ENCODE peak calls at places on chromosome 5, in ten cellular contexts. Y is tibial nerve, J is uterus, K is sigmoid colon, A is right lobe of liver, T is ovary, Z is heart left ventricle, F is endothelial cell of umbilical vein, E is K562, X is testis. G is an unnamed sample.

GRCh38 chr5:108417166-108417670 is 35.3 kb upstream of the FBXL17 start:
- DNase-seq in Y (no peak), J (no peak), K (no peak), A (no peak), T (no peak), Z (no peak), F (no peak), E (no peak), X (no peak), G (no peak)

GRCh38 chr5:25009063-25009462 is 364.3 kb upstream of the CDH10 start:
- DNase-seq in Y (no peak), J (no peak), K (no peak), A (no peak), T (no peak), Z (no peak), F (no peak), E (no peak), X (no peak), G (no peak)

GRCh38 chr5:129904102-129904666 is at the start of gene CHSY3:
- DNase-seq in Y (peak), J (peak), K (peak), A (peak), T (peak), Z (peak), F (peak), E (peak), X (peak), G (peak)

GRCh38 chr5:159515909-159516415 is 185.7 kb upstream of the IL12B start:
- DNase-seq in Y (no peak), J (peak), K (no peak), A (peak), T (peak), Z (no peak), F (peak), E (peak), X (peak), G (peak)

GRCh38 chr5:96344678-96345612 is 88.1 kb downstream of the PCSK1 start:
- DNase-seq in Y (no peak), J (no peak), K (no peak), A (no peak), T (no peak), Z (peak), F (peak), E (peak), X (peak), G (no peak)

GRCh38 chr5:115855959-115856358 is 14.2 kb downstream of the AP3S1 start:
- DNase-seq in Y (no peak), J (no peak), K (no peak), A (no peak), T (no peak), Z (no peak), F (no peak), E (no peak), X (no peak), G (no peak)

GRCh38 chr5:146667633-146668032 is 151.6 kb upstream of the GPR151 start:
- DNase-seq in Y (no peak), J (no peak), K (no peak), A (no peak), T (no peak), Z (no peak), F (peak), E (no peak), X (no peak), G (peak)

GRCh38 chr5:131957721-131958483 is 12.4 kb upstream of the MEIKIN start:
- DNase-seq in Y (no peak), J (no peak), K (no peak), A (no peak), T (no peak), Z (no peak), F (no peak), E (no peak), X (no peak), G (no peak)

GRCh38 chr5:3517331-3517730 is 78.3 kb upstream of the IRX1 start:
- DNase-seq in Y (no peak), J (no peak), K (no peak), A (no peak), T (no peak), Z (no peak), F (no peak), E (no peak), X (no peak), G (no peak)

GRCh38 chr5:171852255-171852681 is 66.7 kb downstream of the SMIM23 start:
- DNase-seq in Y (no peak), J (no peak), K (no peak), A (no peak), T (no peak), Z (no peak), F (no peak), E (peak), X (peak), G (no peak)

GRCh38 chr5:92548351-92548750 is 1032.7 kb downstream of the NR2F1-AS1 start:
- DNase-seq in Y (no peak), J (no peak), K (no peak), A (no peak), T (no peak), Z (no peak), F (no peak), E (no peak), X (no peak), G (no peak)

GRCh38 chr5:129945031-129945430 is 40.8 kb downstream of the CHSY3 start:
- DNase-seq in Y (no peak), J (no peak), K (no peak), A (no peak), T (no peak), Z (no peak), F (no peak), E (no peak), X (no peak), G (no peak)

GRCh38 chr5:169696621-169697517 is 59.8 kb downstream of the DOCK2 start:
- DNase-seq in Y (no peak), J (no peak), K (no peak), A (no peak), T (no peak), Z (no peak), F (peak), E (no peak), X (no peak), G (no peak)

GRCh38 chr5:175889910-175890684 is 18.7 kb downstream of the CPLX2 start:
- DNase-seq in Y (no peak), J (no peak), K (peak), A (peak), T (no peak), Z (no peak), F (no peak), E (no peak), X (no peak), G (peak)

GRCh38 chr5:168946363-168946762 is 354.6 kb downstream of the SLIT3 start:
- DNase-seq in Y (no peak), J (no peak), K (no peak), A (no peak), T (no peak), Z (no peak), F (no peak), E (no peak), X (no peak), G (no peak)

GRCh38 chr5:135697251-135697958 is 118.6 kb upstream of the CXCL14 start:
- DNase-seq in Y (no peak), J (no peak), K (no peak), A (no peak), T (no peak), Z (no peak), F (no peak), E (no peak), X (no peak), G (no peak)

GRCh38 chr5:150144211-150144801 is 11.3 kb downstream of the PDGFRB start:
- DNase-seq in Y (no peak), J (peak), K (peak), A (no peak), T (peak), Z (peak), F (no peak), E (peak), X (peak), G (no peak)

GRCh38 chr5:56852228-56853000 is 37.1 kb downstream of the MAP3K1 start:
- DNase-seq in Y (no peak), J (no peak), K (no peak), A (no peak), T (no peak), Z (no peak), F (no peak), E (no peak), X (no peak), G (no peak)

GRCh38 chr5:84381501-84382362 is 2.9 kb downstream of the EDIL3 start:
- DNase-seq in Y (no peak), J (no peak), K (no peak), A (no peak), T (no peak), Z (no peak), F (peak), E (no peak), X (no peak), G (no peak)

GRCh38 chr5:38134750-38135330 is 123.5 kb upstream of the EGFLAM start:
- DNase-seq in Y (no peak), J (no peak), K (no peak), A (no peak), T (no peak), Z (no peak), F (no peak), E (no peak), X (no peak), G (no peak)

GRCh38 chr5:95892784-95893354 is 68.8 kb downstream of the ELL2 start:
- DNase-seq in Y (no peak), J (no peak), K (no peak), A (peak), T (no peak), Z (no peak), F (peak), E (peak), X (peak), G (no peak)

GRCh38 chr5:143757116-143757515 is 54.8 kb upstream of the HMHB1 start:
- DNase-seq in Y (no peak), J (no peak), K (no peak), A (no peak), T (no peak), Z (no peak), F (no peak), E (no peak), X (no peak), G (no peak)

GRCh38 chr5:147782053-147783028 is at the start of gene JAKMIP2:
- DNase-seq in Y (peak), J (peak), K (peak), A (peak), T (peak), Z (peak), F (no peak), E (peak), X (peak), G (peak)

GRCh38 chr5:150411245-150411979 is 1.3 kb downstream of the CD74 start:
- DNase-seq in Y (peak), J (no peak), K (no peak), A (no peak), T (no peak), Z (peak), F (no peak), E (no peak), X (peak), G (no peak)

GRCh38 chr5:56649569-56649968 is 165.8 kb upstream of the MAP3K1 start:
- DNase-seq in Y (no peak), J (no peak), K (no peak), A (no peak), T (no peak), Z (peak), F (no peak), E (no peak), X (no peak), G (no peak)

GRCh38 chr5:90279091-90279490 is 130.5 kb downstream of the CETN3 start:
- DNase-seq in Y (no peak), J (no peak), K (no peak), A (no peak), T (no peak), Z (no peak), F (no peak), E (no peak), X (no peak), G (no peak)

GRCh38 chr5:17000296-17000939 is 64.3 kb upstream of the MYO10 start:
- DNase-seq in Y (no peak), J (no peak), K (no peak), A (no peak), T (no peak), Z (no peak), F (peak), E (no peak), X (no peak), G (peak)

GRCh38 chr5:133242221-133242835 is 190.5 kb downstream of the HSPA4 start:
- DNase-seq in Y (no peak), J (no peak), K (no peak), A (no peak), T (no peak), Z (no peak), F (no peak), E (no peak), X (no peak), G (no peak)

GRCh38 chr5:133243196-133243595 is 191.4 kb downstream of the HSPA4 start:
- DNase-seq in Y (no peak), J (no peak), K (no peak), A (no peak), T (no peak), Z (no peak), F (peak), E (no peak), X (no peak), G (no peak)

GRCh38 chr5:133238426-133239205 is 186.8 kb downstream of the HSPA4 start:
- DNase-seq in Y (no peak), J (no peak), K (peak), A (no peak), T (no peak), Z (no peak), F (no peak), E (no peak), X (no peak), G (no peak)

GRCh38 chr5:133241179-133241728 is 189.4 kb downstream of the HSPA4 start:
- DNase-seq in Y (no peak), J (no peak), K (no peak), A (no peak), T (no peak), Z (no peak), F (no peak), E (no peak), X (no peak), G (no peak)

DNA sequence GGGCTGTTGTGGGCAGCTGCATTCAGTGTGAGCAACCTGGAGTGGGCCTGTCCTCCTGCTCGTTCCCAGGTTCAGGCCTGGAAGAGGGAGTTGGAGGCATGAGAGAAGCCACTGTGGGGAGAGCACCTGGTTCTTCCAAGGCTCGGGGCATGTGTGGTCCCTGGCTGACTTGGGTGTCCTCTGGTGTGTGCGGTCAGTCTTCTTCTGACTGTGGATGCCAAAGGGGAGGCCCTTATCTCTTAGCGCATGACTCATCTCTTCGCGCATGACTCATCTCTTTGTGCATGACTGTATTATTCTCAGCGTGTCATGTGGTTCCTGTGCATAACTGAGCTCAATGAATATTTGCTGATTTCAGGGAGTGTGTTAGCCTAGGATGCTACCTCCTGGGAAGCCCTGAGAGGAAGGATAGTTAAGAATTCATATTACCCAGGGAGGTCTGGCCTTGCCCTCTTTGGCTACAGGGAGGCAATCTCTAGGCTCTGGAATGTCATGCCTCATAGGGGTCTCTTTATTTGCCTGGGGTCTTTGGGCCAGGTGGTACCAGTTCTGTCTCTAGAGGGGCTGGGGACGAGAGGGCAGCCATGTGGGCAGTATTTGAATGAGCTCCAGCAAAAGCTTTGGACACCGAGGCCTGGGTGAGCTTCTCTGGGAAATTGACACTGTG is 188.7 kb downstream of the HSPA4 start:
- DNase-seq in Y (no peak), J (peak), K (no peak), A (no peak), T (peak), Z (no peak), F (peak), E (peak), X (peak), G (peak)
- TF ChIP-seq POLR2A in Y (no peak), J (no peak), K (no peak), A (no peak), T (no peak), Z (no peak), F (peak), E (peak), X (no peak), G (no peak)

GRCh38 chr5:74866653-74867162 is 521 bp upstream of the FAM169A start:
- DNase-seq in Y (no peak), J (no peak), K (no peak), A (peak), T (peak), Z (no peak), F (no peak), E (no peak), X (peak), G (no peak)
- TF ChIP-seq POLR2A in Y (no peak), J (no peak), K (no peak), A (no peak), T (no peak), Z (no peak), F (no peak), E (no peak), X (no peak), G (no peak)

GRCh38 chr5:138346889-138347288 is 5.6 kb upstream of the KDM3B start:
- DNase-seq in Y (no peak), J (no peak), K (no peak), A (no peak), T (no peak), Z (no peak), F (no peak), E (no peak), X (no peak), G (no peak)
- TF ChIP-seq POLR2A in Y (no peak), J (no peak), K (no peak), A (no peak), T (no peak), Z (no peak), F (no peak), E (no peak), X (no peak), G (no peak)

DNA sequence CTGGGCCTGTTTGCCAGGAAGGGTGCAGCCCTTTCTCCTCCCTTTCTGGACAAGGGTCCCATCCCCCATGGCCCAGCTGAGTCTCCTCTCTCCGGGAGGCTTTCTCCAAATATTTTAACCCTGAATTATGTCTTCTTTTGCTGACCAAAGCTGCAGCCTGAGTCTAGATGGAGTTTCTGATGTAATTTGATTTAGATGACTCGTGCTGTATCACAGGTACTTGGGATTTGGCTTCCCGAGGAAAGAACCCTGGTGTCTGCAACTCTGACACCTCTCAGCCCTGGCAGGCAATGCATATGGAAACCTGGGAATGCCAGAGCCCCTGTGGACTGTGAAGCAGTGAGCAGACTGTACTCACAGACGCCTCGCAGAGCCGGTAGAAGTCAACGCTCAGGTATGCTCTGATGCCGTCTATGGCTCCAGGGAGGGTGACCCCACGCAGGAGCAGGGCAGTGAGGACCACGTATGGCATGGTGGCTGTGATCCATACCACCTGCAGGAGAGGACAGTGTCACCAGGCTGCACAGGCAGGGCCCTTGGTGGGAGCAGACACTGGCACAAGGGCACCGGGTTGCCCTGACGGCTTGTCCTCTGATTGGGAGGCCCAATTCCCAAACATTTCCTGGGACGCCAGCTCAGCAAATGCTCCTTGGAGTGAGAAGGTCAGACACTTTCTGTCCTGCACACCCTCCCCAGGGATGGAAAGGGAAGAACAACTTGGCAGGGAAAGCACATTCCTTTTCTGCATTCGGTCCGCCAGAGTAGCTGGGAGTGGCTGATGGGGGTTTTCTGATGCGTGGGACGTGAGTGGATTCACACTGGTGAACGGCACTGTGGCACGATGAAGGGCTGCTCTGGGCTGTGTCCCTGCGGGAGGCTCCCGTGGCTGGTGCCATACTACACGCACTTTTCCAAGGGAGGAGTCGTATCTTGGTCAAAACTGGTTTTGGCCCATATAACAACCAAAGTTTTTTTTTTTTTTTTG is 24.7 kb downstream of the SLC6A3 start:
- DNase-seq in Y (no peak), J (no peak), K (peak), A (no peak), T (no peak), Z (no peak), F (no peak), E (no peak), X (no peak), G (no peak)
- TF ChIP-seq POLR2A in Y (no peak), J (no peak), K (no peak), A (no peak), T (no peak), Z (no peak), F (no peak), E (no peak), X (no peak), G (no peak)

GRCh38 chr5:1523793-1524480 is at the start of gene LPCAT1:
- DNase-seq in Y (peak), J (peak), K (peak), A (peak), T (peak), Z (peak), F (peak), E (peak), X (peak), G (peak)
- TF ChIP-seq POLR2A in Y (no peak), J (peak), K (no peak), A (peak), T (no peak), Z (peak), F (no peak), E (peak), X (no peak), G (peak)

GRCh38 chr5:181207214-181207959 is 2.4 kb upstream of the TRIM7 start:
- DNase-seq in Y (peak), J (peak), K (peak), A (peak), T (peak), Z (peak), F (peak), E (peak), X (peak), G (peak)
- TF ChIP-seq POLR2A in Y (no peak), J (no peak), K (no peak), A (no peak), T (no peak), Z (no peak), F (peak), E (peak), X (no peak), G (peak)

GRCh38 chr5:173055983-173056782 is at the start of gene CREBRF:
- DNase-seq in Y (peak), J (peak), K (peak), A (peak), T (peak), Z (peak), F (peak), E (peak), X (peak), G (peak)
- TF ChIP-seq POLR2A in Y (peak), J (peak), K (no peak), A (peak), T (peak), Z (peak), F (peak), E (peak), X (no peak), G (peak)

GRCh38 chr5:177496111-177497010 is 1.0 kb downstream of the PDLIM7 start:
- DNase-seq in Y (peak), J (peak), K (peak), A (no peak), T (peak), Z (peak), F (peak), E (peak), X (peak), G (peak)
- TF ChIP-seq POLR2A in Y (peak), J (peak), K (peak), A (no peak), T (no peak), Z (peak), F (peak), E (no peak), X (no peak), G (no peak)

DNA sequence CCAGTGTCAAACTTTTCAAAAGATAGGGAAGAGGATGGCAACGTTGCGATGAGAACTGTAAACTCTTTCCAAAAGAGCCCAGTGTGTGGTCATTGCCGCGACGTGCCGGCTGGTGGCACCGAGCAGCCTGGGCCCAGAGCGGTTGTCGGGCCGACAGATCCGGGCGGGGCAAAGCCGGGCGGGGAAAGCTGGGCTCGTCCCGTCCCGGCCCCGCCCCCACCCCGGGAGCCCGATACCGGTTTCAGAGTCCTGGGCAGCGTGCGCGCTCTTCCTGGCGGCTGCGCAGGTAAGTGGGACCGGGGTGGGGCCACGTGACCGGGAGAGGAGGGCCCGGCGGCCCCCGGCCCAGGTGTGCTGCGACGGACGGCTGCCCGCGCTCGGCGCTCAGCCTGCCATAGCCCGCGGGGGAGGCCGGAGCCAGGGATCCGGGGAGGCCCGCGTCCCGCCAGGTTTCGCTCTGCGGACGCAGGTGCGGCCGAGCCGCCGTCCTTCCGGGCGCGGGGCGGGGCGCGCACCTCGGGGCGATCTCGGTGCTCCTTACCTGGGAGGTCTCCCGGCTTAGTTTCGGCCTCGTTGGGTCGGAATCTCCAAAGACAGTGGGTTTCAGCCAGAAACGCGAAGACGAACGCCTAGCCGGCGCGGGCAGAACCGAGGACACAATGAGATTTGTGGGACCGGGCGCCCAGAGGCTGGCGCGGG is at the start of gene MARVELD2:
- DNase-seq in Y (peak), J (peak), K (no peak), A (peak), T (peak), Z (peak), F (peak), E (no peak), X (peak), G (no peak)
- TF ChIP-seq POLR2A in Y (no peak), J (no peak), K (no peak), A (peak), T (no peak), Z (no peak), F (no peak), E (no peak), X (no peak), G (no peak)

G was measured in H54.